ENCODE peak calls at places on chromosomes 11 and 22, in five cellular contexts. G is BJ, A is heart right ventricle, X is breast epithelium, N is thyroid gland. Q is an unnamed sample.

GRCh38 chr22:39351689-39352214 is 2.0 kb downstream of the SYNGR1 start:
- DNase-seq in G (no peak), X (no peak), N (peak; percentile 37), A (no peak), Q (no peak)

GRCh38 chr11:93740031-93740801 is 1.1 kb downstream of the TAF1D start:
- DNase-seq in N (peak; percentile 51), A (no peak), X (no peak), G (peak; percentile 16), Q (peak; percentile 40)

GRCh38 chr11:35427158-35427557 is 7.8 kb upstream of the SLC1A2 start:
- DNase-seq in G (peak; percentile 17), X (no peak), N (peak; percentile 75), A (no peak), Q (no peak)

GRCh38 chr22:48953830-48954229 is 873.8 kb downstream of the BRD1 start:
- DNase-seq in X (no peak), G (no peak), A (no peak), N (no peak), Q (no peak)

GRCh38 chr11:61776561-61777075 is 15.8 kb downstream of the TMEM258 start:
- DNase-seq in N (peak; percentile 29), A (peak; percentile 38), X (no peak), G (no peak), Q (peak; percentile 90)

GRCh38 chr11:86176165-86176884 is 68.2 kb upstream of the EED start:
- DNase-seq in X (no peak), G (no peak), N (no peak), A (no peak), Q (no peak)

GRCh38 chr11:76803811-76804600 is 20.9 kb downstream of the TSKU start:
- DNase-seq in X (no peak), G (no peak), N (no peak), A (no peak), Q (no peak)

GRCh38 chr11:69353696-69354544 is 60.0 kb downstream of the MYEOV start:
- DNase-seq in A (no peak), X (no peak), N (no peak), G (no peak), Q (no peak)

GRCh38 chr11:130609121-130610035 is 160.9 kb downstream of the ADAMTS15 start:
- DNase-seq in G (no peak), X (no peak), N (peak; percentile 53), A (peak; percentile 79), Q (no peak)

GRCh38 chr11:11451501-11452005 is 98.5 kb upstream of the CSNK2A3 start:
- DNase-seq in X (no peak), A (no peak), N (no peak), G (no peak), Q (no peak)

GRCh38 chr11:97786961-97787360 is 1233.8 kb upstream of the CNTN5 start:
- DNase-seq in G (no peak), X (no peak), A (no peak), N (no peak), Q (no peak)

GRCh38 chr11:60334005-60334620 is 7.1 kb downstream of the MS4A6E start:
- DNase-seq in X (no peak), A (no peak), N (peak; percentile 30), G (no peak), Q (peak; percentile 73)

GRCh38 chr22:42192547-42192946 is 61.9 kb upstream of the CYP2D6 start:
- DNase-seq in A (no peak), G (no peak), N (no peak), X (no peak), Q (no peak)

GRCh38 chr11:35077709-35078695 is 61.0 kb upstream of the CD44 start:
- DNase-seq in X (no peak), N (no peak), A (no peak), G (no peak), Q (no peak)

GRCh38 chr22:38239101-38239761 is 33.6 kb downstream of the TMEM184B start:
- DNase-seq in N (peak; percentile 85), A (no peak), X (no peak), G (peak; percentile 82), Q (peak; percentile 31)

GRCh38 chr22:21858025-21858764 is 9.2 kb downstream of the MAPK1 start:
- DNase-seq in X (no peak), A (no peak), G (no peak), N (no peak), Q (no peak)

GRCh38 chr22:43257549-43257948 is 70.6 kb upstream of the TTLL12 start:
- DNase-seq in G (no peak), X (no peak), N (peak; percentile 85), A (no peak), Q (no peak)

GRCh38 chr11:123054301-123055065 is 7.5 kb downstream of the HSPA8 start:
- DNase-seq in N (no peak), G (no peak), X (no peak), A (no peak), Q (no peak)

GRCh38 chr11:39668640-39669039 is 1790.8 kb downstream of the LRRC4C start:
- DNase-seq in G (no peak), A (no peak), N (no peak), X (no peak), Q (no peak)

GRCh38 chr22:38963872-38964271 is 6.5 kb downstream of the APOBEC3A start:
- DNase-seq in N (peak; percentile 38), X (no peak), G (no peak), A (no peak), Q (no peak)

GRCh38 chr11:72243173-72243566 is 806 bp downstream of the PHOX2A start:
- DNase-seq in G (no peak), X (peak; percentile 38), N (no peak), A (no peak), Q (no peak)
- H3K27me3 ChIP-seq in G (peaks cover 40% of the 10 kb centered on the region), X (peaks cover 6% of the 10 kb centered on the region), N (peaks cover 15% of the 10 kb centered on the region), A (peaks cover 81% of the 10 kb centered on the region), Q (no peaks in the 10 kb centered on the region)

GRCh38 chr11:105035262-105035620 is 297 bp upstream of the CASP1 start:
- DNase-seq in A (no peak), X (no peak), N (no peak), G (no peak), Q (no peak)
- H3K4me3 ChIP-seq in A (peak overlapping the region; percentile 45), X (peak overlapping the region; percentile 64), N (no peak overlapping the region), G (no peak overlapping the region), Q (no peak overlapping the region)

DNA sequence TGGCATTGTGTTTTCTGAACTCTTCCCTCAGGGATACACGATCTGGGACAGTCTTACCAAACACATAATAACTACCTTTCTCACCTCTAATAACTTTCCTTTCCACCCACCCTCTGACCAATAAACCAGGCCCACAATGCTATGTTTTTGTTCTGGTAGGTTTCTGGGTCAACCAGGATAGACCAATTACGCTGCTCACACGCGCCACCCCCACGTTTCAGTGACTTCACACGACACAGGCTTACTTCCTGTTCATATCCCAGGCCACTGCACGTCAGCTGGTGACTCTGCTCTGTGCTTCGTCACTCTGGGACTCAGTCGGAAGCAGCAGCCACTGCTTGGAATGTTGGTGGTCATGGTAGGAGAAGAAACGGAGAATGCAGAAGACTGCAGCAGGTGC is 2.5 kb downstream of the KRTAP5-4 start:
- DNase-seq in N (no peak), G (no peak), A (no peak), X (no peak), Q (no peak)
- H3K27me3 ChIP-seq in N (no peaks in the 10 kb centered on the region), G (peaks cover 2% of the 10 kb centered on the region), A (peaks cover 19% of the 10 kb centered on the region), X (no peaks in the 10 kb centered on the region), Q (no peaks in the 10 kb centered on the region)

DNA sequence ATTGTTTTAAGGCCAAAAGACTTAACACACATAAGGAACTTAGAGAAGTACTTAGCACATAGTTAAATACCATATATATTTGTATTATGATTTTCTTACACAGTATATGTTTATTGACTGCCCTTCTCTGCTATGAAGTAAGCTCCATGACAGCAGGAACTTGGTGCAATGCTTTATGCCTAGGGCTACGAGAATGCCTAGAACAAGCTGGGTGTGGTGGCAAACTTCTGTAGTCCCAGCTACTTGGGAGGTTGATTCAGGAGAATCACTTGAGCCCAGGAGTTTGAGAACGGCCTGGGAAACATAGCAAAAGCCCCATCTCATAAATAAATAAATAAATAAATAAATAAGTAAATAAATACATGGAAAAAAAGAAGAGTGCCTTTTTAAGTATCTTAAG is 1.9 kb downstream of the SLC5A12 start:
- DNase-seq in A (no peak), G (no peak), X (no peak), N (no peak), Q (no peak)
- H3K4me3 ChIP-seq in A (no peak overlapping the region), G (no peak overlapping the region), X (no peak overlapping the region), N (no peak overlapping the region), Q (no peak overlapping the region)

DNA sequence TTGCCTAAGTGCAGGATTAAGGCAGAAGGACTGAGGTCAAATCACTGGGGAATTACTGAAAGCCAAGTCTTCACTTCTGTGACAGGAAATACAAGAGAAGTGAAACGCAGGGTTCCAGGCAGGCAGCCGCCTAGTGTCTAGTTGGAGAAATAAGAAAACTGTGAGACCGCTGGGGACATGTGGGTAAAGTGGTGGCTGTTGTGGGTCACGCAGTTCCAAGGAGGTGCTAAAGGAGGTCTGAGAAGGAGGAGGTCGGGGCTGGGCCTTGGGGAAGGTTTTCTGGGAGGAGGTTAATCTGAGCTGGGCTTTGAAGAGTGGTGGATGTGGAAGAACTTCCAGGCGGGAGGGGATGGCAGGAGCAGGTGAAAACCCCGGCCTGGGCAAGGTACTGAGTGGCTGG is 11.2 kb downstream of the MCM5 start:
- DNase-seq in N (no peak), A (no peak), G (no peak), X (no peak), Q (no peak)
- H3K27me3 ChIP-seq in N (no peaks in the 10 kb centered on the region), A (no peaks in the 10 kb centered on the region), G (no peaks in the 10 kb centered on the region), X (no peaks in the 10 kb centered on the region), Q (no peaks in the 10 kb centered on the region)

Q was measured in pancreas.